ENCODE peak calls at places on chromosomes 3 and 15, in four cellular contexts. One of them, this sample, is unnamed.

GRCh38 chr3:47425383-47425778 is 44.6 kb downstream of the PTPN23 start:
- DNase-seq in lower lobe of right lung: no peak
- DNase-seq in foreskin fibroblast: no peak
- DNase-seq in A549: no peak
- DNase-seq in this sample: no peak

GRCh38 chr15:75042730-75043508 is 19.5 kb downstream of the PPCDC start:
- DNase-seq in lower lobe of right lung: peak
- DNase-seq in foreskin fibroblast: peak
- DNase-seq in A549: peak
- DNase-seq in this sample: peak

GRCh38 chr3:197811343-197811742 is 20.3 kb downstream of the LRCH3 start:
- DNase-seq in lower lobe of right lung: peak
- DNase-seq in foreskin fibroblast: peak
- DNase-seq in A549: no peak
- DNase-seq in this sample: no peak

GRCh38 chr3:196772897-196773296 is 33.2 kb downstream of the PAK2 start:
- DNase-seq in lower lobe of right lung: no peak
- DNase-seq in foreskin fibroblast: no peak
- DNase-seq in A549: no peak
- DNase-seq in this sample: no peak

GRCh38 chr3:39294446-39295183 is 14.8 kb upstream of the CX3CR1 start:
- DNase-seq in lower lobe of right lung: no peak
- DNase-seq in foreskin fibroblast: no peak
- DNase-seq in A549: no peak
- DNase-seq in this sample: no peak

GRCh38 chr15:40279437-40280141 is 3.3 kb downstream of the ANKRD63 start:
- DNase-seq in lower lobe of right lung: peak
- DNase-seq in foreskin fibroblast: no peak
- DNase-seq in A549: peak
- DNase-seq in this sample: peak

GRCh38 chr3:112293368-112294321 is at the start of gene SLC9C1:
- DNase-seq in lower lobe of right lung: no peak
- DNase-seq in foreskin fibroblast: peak
- DNase-seq in A549: peak
- DNase-seq in this sample: peak

GRCh38 chr15:33330931-33331330 is 20.2 kb downstream of the RYR3 start:
- DNase-seq in lower lobe of right lung: no peak
- DNase-seq in foreskin fibroblast: no peak
- DNase-seq in A549: no peak
- DNase-seq in this sample: no peak

GRCh38 chr15:39079296-39079834 is 501.5 kb upstream of the THBS1 start:
- DNase-seq in lower lobe of right lung: no peak
- DNase-seq in foreskin fibroblast: no peak
- DNase-seq in A549: peak
- DNase-seq in this sample: no peak

GRCh38 chr15:99279290-99279689 is 28.0 kb downstream of the LRRC28 start:
- DNase-seq in lower lobe of right lung: no peak
- DNase-seq in foreskin fibroblast: no peak
- DNase-seq in A549: no peak
- DNase-seq in this sample: no peak

GRCh38 chr15:48625126-48625525 is 20.4 kb downstream of the FBN1 start:
- DNase-seq in lower lobe of right lung: no peak
- DNase-seq in foreskin fibroblast: no peak
- DNase-seq in A549: no peak
- DNase-seq in this sample: no peak

GRCh38 chr3:175357758-175358157 is 498.6 kb downstream of the NAALADL2 start:
- DNase-seq in lower lobe of right lung: no peak
- DNase-seq in foreskin fibroblast: no peak
- DNase-seq in A549: no peak
- DNase-seq in this sample: no peak

GRCh38 chr3:191761906-191762305 is 300.9 kb downstream of the PYDC2 start:
- DNase-seq in lower lobe of right lung: no peak
- DNase-seq in foreskin fibroblast: no peak
- DNase-seq in A549: no peak
- DNase-seq in this sample: no peak

GRCh38 chr3:69642606-69643005 is 96.7 kb upstream of the MITF start:
- DNase-seq in lower lobe of right lung: no peak
- DNase-seq in foreskin fibroblast: no peak
- DNase-seq in A549: no peak
- DNase-seq in this sample: no peak
- TF ChIP-seq CTCF in lower lobe of right lung: no peak
- TF ChIP-seq CTCF in foreskin fibroblast: no peak
- TF ChIP-seq CTCF in A549: no peak
- TF ChIP-seq CTCF in this sample: no peak

GRCh38 chr3:58173029-58173669 is 37.6 kb downstream of the DNASE1L3 start:
- DNase-seq in lower lobe of right lung: no peak
- DNase-seq in foreskin fibroblast: no peak
- DNase-seq in A549: no peak
- DNase-seq in this sample: no peak

GRCh38 chr3:58175098-58175428 is 35.7 kb downstream of the DNASE1L3 start:
- DNase-seq in lower lobe of right lung: no peak
- DNase-seq in foreskin fibroblast: no peak
- DNase-seq in A549: no peak
- DNase-seq in this sample: no peak

GRCh38 chr3:58175429-58176184 is 35.2 kb downstream of the DNASE1L3 start:
- DNase-seq in lower lobe of right lung: no peak
- DNase-seq in foreskin fibroblast: no peak
- DNase-seq in A549: peak
- DNase-seq in this sample: no peak

GRCh38 chr3:58176185-58176530 is 34.6 kb downstream of the DNASE1L3 start:
- DNase-seq in lower lobe of right lung: no peak
- DNase-seq in foreskin fibroblast: no peak
- DNase-seq in A549: no peak
- DNase-seq in this sample: no peak

DNA sequence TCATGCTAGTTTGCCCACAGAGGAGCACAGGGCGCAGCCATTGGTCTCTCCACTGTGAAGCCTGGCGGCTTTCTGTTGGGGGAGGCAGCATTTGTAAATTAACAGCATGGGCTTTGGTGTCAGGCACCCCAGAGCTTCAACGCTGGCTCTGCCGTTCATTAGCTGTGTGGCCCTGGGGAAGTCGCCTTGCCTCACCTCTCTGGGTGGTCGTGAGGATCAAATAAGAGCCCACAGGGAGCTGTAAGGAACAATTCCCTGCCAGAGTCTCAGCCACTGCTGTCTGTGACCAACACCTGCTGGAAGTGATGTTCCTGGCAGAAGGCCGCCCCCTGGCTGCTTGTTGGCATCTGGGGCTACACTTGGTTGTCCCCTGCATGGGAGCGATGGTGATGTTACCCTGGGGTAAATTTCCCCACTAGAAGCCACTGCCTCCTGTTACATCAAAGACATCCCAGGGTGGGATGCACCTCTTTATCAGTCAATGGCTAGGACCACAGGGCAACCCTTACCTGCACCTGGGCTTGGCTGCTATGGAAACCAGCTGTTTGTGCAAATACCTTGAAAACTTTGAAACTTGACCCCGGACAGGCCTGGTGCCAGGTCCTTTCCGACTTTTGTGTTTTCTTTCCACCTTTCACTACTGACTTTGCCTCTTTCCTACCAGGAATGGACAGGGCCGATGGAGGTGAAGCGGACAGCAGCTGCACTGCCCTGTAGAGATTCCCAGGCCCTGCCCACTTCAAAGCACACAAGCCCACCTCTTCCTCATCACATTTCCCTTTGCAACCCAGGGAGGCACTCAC is 36.9 kb downstream of the DNASE1L3 start:
- DNase-seq in lower lobe of right lung: no peak
- DNase-seq in foreskin fibroblast: no peak
- DNase-seq in A549: peak
- DNase-seq in this sample: peak
- TF ChIP-seq CTCF in lower lobe of right lung: peak
- TF ChIP-seq CTCF in foreskin fibroblast: peak
- TF ChIP-seq CTCF in A549: peak
- TF ChIP-seq CTCF in this sample: no peak

DNA sequence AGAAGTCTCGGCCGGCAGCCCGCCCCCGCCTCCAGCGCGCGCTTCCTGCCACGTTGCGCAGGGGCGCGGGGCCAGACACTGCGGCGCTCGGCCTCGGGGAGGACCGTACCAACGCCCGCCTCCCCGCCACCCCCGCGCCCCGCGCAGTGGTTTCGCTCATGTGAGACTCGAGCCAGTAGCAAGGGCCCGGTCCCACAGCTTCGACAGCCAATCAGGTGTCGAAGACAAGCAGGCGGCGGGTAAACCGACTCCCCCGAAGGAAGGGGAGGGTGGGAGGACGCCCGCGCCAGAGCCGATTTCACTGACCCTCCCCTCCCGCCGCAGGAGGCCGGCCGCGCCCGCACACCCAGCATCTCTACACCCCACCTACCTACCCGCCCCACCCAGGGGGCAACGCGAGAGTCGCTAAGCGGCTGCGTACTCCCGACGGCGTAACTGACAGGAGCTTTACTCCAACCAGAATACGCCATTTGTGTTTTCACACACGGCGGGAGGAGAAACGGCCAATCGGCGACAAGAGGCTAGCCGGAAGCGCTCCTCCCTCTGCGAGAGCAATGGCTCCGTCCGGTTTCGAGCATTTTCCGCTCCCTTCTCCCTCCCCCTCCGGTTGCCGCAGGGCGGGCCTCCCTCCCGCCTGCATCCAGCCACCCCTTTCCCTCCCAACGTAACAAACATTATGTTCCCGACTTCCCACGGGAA is 634 bp upstream of the SETD5 start:
- DNase-seq in lower lobe of right lung: peak
- DNase-seq in foreskin fibroblast: peak
- DNase-seq in A549: peak
- DNase-seq in this sample: peak
- TF ChIP-seq CTCF in lower lobe of right lung: no peak
- TF ChIP-seq CTCF in foreskin fibroblast: no peak
- TF ChIP-seq CTCF in A549: no peak
- TF ChIP-seq CTCF in this sample: no peak

DNA sequence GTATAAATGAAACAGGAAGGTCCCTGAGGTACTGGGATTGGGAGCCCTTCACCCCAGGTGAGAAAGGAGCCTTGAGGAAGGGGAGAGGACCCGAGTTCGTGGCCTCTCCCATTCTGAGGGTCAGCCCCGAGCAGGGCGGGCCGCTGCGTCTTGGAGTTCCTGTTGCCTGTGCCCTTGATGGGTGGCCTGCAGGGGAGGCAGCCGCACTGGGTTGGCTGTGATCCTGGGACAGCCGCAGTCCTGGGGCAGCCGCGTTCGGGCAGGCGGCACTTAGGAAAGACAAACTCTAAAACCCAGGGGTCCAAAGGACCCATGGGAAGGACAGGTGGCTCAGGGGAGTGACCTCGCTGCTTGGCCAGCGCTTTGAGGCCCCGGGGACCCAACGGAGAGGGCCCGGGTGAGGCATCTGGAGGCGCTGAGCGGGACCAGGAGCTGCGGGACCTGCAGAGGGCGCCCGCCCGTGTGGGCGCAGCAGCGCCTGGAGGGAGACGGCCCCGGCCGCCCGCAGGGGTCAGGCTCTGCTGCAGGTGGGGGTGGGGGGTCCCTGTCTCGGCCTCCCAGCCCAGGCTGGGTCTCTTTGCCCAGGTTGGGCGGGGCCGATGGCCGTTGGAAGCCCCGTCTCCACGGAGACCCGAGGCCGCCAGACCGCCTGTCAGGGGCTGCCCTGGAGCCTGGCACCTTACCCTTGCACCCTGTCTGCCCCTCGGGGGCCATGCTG is 65.1 kb downstream of the HMCES start:
- DNase-seq in lower lobe of right lung: peak
- DNase-seq in foreskin fibroblast: peak
- DNase-seq in A549: peak
- DNase-seq in this sample: peak
- TF ChIP-seq CTCF in lower lobe of right lung: peak
- TF ChIP-seq CTCF in foreskin fibroblast: peak
- TF ChIP-seq CTCF in A549: peak
- TF ChIP-seq CTCF in this sample: no peak